ENCODE peak calls at places on chromosome 12, in four cellular contexts. Q, D, E and L are unnamed samples.

GRCh38 chr12:9347328-9348127 is 139.3 kb upstream of the PZP start:
- ATAC-seq in Q (no peak), E (no peak), D (no peak), L (no peak)

GRCh38 chr12:4202482-4202881 is 71.1 kb upstream of the CCND2 start:
- ATAC-seq in D (no peak), Q (no peak), E (no peak), L (no peak)

GRCh38 chr12:51969643-51970042 is 18.1 kb downstream of the ACVR1B start:
- ATAC-seq in Q (no peak), D (no peak), E (no peak), L (no peak)

GRCh38 chr12:52020539-52021336 is 14.0 kb downstream of the TAMALIN start:
- ATAC-seq in D (no peak), Q (peak; percentile 13), E (peak; percentile 61), L (peak; percentile 17)

GRCh38 chr12:54143233-54143986 is 45.4 kb downstream of the SMUG1 start:
- ATAC-seq in E (no peak), D (no peak), Q (no peak), L (no peak)

GRCh38 chr12:49664591-49665146 is 41.3 kb downstream of the PRPF40B start:
- ATAC-seq in Q (no peak), E (no peak), D (no peak), L (peak; percentile 54)

GRCh38 chr12:45130881-45131281 is 80.0 kb upstream of the DBX2 start:
- ATAC-seq in D (peak; percentile 74), E (peak; percentile 86), Q (peak; percentile 50), L (peak; percentile 34)

GRCh38 chr12:66896797-66897196 is 217.9 kb upstream of the GRIP1 start:
- ATAC-seq in D (no peak), E (no peak), Q (no peak), L (peak; percentile 50)

GRCh38 chr12:57127101-57127709 is 1.1 kb upstream of the LRP1 start:
- ATAC-seq in Q (peak; percentile 73), D (peak; percentile 55), E (peak; percentile 83), L (no peak)

GRCh38 chr12:120132863-120133385 is 16.4 kb upstream of the RAB35 start:
- ATAC-seq in D (no peak), Q (no peak), E (no peak), L (no peak)

GRCh38 chr12:131827961-131828534 is at the start of gene MMP17:
- ATAC-seq in E (peak; percentile 27), D (no peak), Q (peak; percentile 13), L (peak; percentile 57)
- H3K27ac ChIP-seq in E (no peak within 1 kb of the TSS), D (no peak within 1 kb of the TSS), Q (no peak within 1 kb of the TSS), L (peak within 1 kb of the TSS; percentile 20)

GRCh38 chr12:47216150-47216677 is 136.5 kb upstream of the AMIGO2 start:
- ATAC-seq in Q (no peak), D (peak; percentile 57), E (no peak), L (peak; percentile 57)
- H3K4me3 ChIP-seq in Q (no peak overlapping the region), D (no peak overlapping the region), E (no peak overlapping the region), L (no peak overlapping the region)

GRCh38 chr12:132194056-132194455 is 49.8 kb downstream of the NOC4L start:
- ATAC-seq in D (no peak), E (no peak), Q (no peak), L (no peak)
- H3K27me3 ChIP-seq in D (no peaks in the 10 kb centered on the region), E (peaks cover 84% of the 10 kb centered on the region), Q (no peaks in the 10 kb centered on the region), L (no peaks in the 10 kb centered on the region)

GRCh38 chr12:22100952-22101748 is 55.1 kb downstream of the CMAS start:
- ATAC-seq in D (peak; percentile 62), E (peak; percentile 89), Q (peak; percentile 38), L (peak; percentile 6)
- H3K27ac ChIP-seq in D (no peak overlapping the region), E (no peak overlapping the region), Q (no peak overlapping the region), L (no peak overlapping the region)